ENCODE peak calls at places on chromosome 10, in nine cellular contexts. X is lower lobe of right lung, L is AG10803, C is MM.1S, T is mesothelial cell of epicardium, K is fibroblast of lung, F is A549, W is thoracic aorta, B is astrocyte of the cerebellum. R is an unnamed sample.

GRCh38 chr10:6020806-6021205 is 41.4 kb downstream of the IL2RA start:
- DNase-seq in T (no peak), F (no peak), B (no peak), W (no peak), X (no peak), K (no peak), C (no peak), L (no peak), R (no peak)

GRCh38 chr10:29007748-29008610 is 280.9 kb upstream of the LYZL1 start:
- DNase-seq in T (no peak), W (no peak), C (no peak), K (peak; percentile 58), F (peak; percentile 29), B (peak; percentile 35), X (no peak), L (no peak), R (no peak)

GRCh38 chr10:96616961-96617360 is 30.1 kb upstream of the TM9SF3 start:
- DNase-seq in B (no peak), X (no peak), K (no peak), W (no peak), T (no peak), L (no peak), C (no peak), F (no peak), R (no peak)

GRCh38 chr10:20492447-20492846 is 404.7 kb downstream of the NEBL start:
- DNase-seq in F (peak; percentile 6), B (no peak), W (no peak), K (no peak), X (no peak), C (no peak), L (no peak), T (no peak), R (no peak)

GRCh38 chr10:131899695-131900349 is 986 bp upstream of the PPP2R2D start:
- DNase-seq in L (no peak), T (no peak), X (no peak), C (peak; percentile 7), B (no peak), W (no peak), K (no peak), F (no peak), R (no peak)

GRCh38 chr10:106355450-106355849 is 809.1 kb downstream of the SORCS1 start:
- DNase-seq in K (no peak), C (no peak), X (no peak), W (no peak), T (no peak), B (no peak), L (no peak), F (no peak), R (no peak)

GRCh38 chr10:102718220-102718619 is 3.8 kb downstream of the SFXN2 start:
- DNase-seq in F (no peak), C (no peak), T (no peak), X (no peak), L (no peak), K (peak; percentile 64), B (no peak), W (no peak), R (no peak)

GRCh38 chr10:122350893-122351292 is 23.6 kb upstream of the PLEKHA1 start:
- DNase-seq in T (no peak), L (no peak), C (no peak), W (no peak), F (no peak), X (no peak), B (no peak), K (no peak), R (no peak)

GRCh38 chr10:103154464-103155299 is 38.4 kb downstream of the NT5C2 start:
- DNase-seq in B (peak; percentile 34), K (peak; percentile 64), T (no peak), L (peak; percentile 30), X (no peak), C (no peak), W (no peak), F (no peak), R (no peak)

GRCh38 chr10:110353244-110354119 is 48.8 kb upstream of the SMNDC1 start:
- DNase-seq in K (peak; percentile 95), X (no peak), W (no peak), F (peak; percentile 80), L (peak; percentile 84), C (peak; percentile 74), B (no peak), T (no peak), R (no peak)
- TF ChIP-seq CTCF in K (no peak), X (no peak), W (no peak), F (no peak), L (no peak), C (peak; percentile 11), B (peak; percentile 24), T (no peak), R (no peak)

GRCh38 chr10:34339816-34340553 is 475.1 kb downstream of the PARD3 start:
- DNase-seq in K (no peak), C (peak; percentile 35), L (no peak), F (no peak), W (no peak), T (no peak), X (no peak), B (no peak), R (no peak)
- TF ChIP-seq CTCF in K (no peak), C (no peak), L (no peak), F (no peak), W (no peak), T (no peak), X (no peak), B (no peak), R (no peak)

DNA sequence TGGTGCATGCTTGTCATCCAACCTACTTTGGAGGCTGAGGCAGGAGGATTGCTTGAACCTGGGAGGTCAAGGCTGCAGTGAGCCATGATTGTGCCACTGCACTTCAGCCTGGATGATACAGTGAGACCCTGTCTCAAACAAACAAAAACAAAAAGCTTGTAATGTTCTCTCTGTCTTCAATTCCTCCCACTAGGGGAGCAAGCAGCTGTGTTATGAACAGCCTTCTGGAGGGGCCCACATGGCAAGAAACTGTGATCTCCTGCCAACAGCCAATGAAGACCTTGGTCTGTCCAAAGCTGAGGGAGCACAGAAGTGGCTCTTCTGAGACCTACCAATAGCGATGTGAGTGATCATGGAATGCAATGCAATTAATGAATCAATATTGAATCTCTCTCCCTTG is 229.2 kb downstream of the SEC23IP start:
- DNase-seq in W (no peak), C (no peak), L (no peak), T (no peak), X (no peak), K (no peak), F (no peak), B (no peak), R (no peak)
- TF ChIP-seq CTCF in W (no peak), C (no peak), L (no peak), T (no peak), X (no peak), K (no peak), F (no peak), B (no peak), R (no peak)

GRCh38 chr10:104297697-104298660 is 29.0 kb downstream of the GSTO2 start:
- DNase-seq in L (peak; percentile 73), X (no peak), F (no peak), T (no peak), K (peak; percentile 92), W (no peak), C (no peak), B (peak; percentile 91), R (no peak)
- TF ChIP-seq CTCF in L (peak; percentile 56), X (peak; percentile 29), F (peak; percentile 18), T (no peak), K (peak; percentile 44), W (no peak), C (peak; percentile 51), B (peak; percentile 86), R (peak; percentile 27)

DNA sequence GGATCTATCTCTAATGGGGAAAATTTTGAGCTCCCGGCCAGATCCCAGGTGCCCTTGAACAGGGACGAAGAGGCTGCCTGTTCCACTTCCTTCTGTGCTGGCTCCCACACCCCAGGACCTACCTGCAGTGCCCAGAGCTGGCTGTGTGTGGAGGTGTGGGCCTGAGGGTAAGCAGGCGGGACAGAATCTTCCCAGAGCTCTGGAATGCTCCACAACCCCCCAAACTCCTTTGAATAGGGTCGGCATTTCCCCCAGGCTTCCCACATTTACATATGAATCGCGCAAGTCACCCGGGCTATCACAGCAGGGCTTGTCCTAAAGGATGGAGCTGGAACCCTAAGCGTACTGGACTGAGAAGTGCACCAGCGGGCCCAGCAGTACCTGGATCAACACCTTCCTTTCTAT is 95.9 kb downstream of the DNMBP start:
- DNase-seq in W (no peak), B (peak; percentile 42), C (no peak), F (peak; percentile 36), L (no peak), K (peak; percentile 32), X (no peak), T (peak; percentile 21), R (no peak)
- TF ChIP-seq CTCF in W (no peak), B (peak; percentile 40), C (no peak), F (no peak), L (no peak), K (no peak), X (no peak), T (no peak), R (no peak)

GRCh38 chr10:81116990-81117389 is 579.3 kb downstream of the SH2D4B start:
- DNase-seq in C (peak; percentile 18), X (no peak), F (peak; percentile 9), L (no peak), K (no peak), B (no peak), W (no peak), T (no peak), R (no peak)
- TF ChIP-seq CTCF in C (peak; percentile 31), X (no peak), F (no peak), L (no peak), K (no peak), B (no peak), W (no peak), T (no peak), R (no peak)

DNA sequence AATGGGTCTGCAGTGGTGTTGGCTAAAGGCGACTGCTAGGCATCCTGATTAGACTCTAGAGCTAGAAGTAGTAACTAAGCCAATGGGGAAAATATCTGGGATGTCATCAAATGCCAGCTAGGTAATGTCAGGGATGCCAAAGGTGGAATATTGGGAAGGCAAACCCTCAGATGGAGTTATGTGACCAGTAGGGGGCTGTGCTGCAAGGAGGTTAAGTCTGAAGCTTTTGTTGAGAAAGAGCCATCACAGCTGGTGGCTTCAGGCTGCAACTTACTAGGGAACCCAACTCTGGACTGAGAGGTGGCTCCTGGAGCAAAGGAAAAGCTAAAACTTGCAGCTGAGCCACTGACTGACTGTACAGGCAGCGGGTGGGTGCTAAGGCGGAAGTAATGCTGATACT is 576.9 kb upstream of the GHITM start:
- DNase-seq in K (no peak), C (no peak), B (no peak), L (no peak), W (no peak), T (no peak), X (no peak), F (no peak), R (no peak)
- TF ChIP-seq CTCF in K (no peak), C (no peak), B (no peak), L (no peak), W (no peak), T (no peak), X (no peak), F (no peak), R (no peak)

R was measured in GM10248.